ENCODE peak calls at places on chromosomes 4 and X, in five cellular contexts. Q is foreskin keratinocyte, P is lower lobe of right lung, A is bronchial epithelial cell, I is mammary epithelial cell. Z is an unnamed sample.

GRCh38 chr4:39466747-39467146 is 7.9 kb downstream of the LIAS start:
- DNase-seq in I (no peak), P (no peak), Q (no peak), A (peak), Z (no peak)

GRCh38 chrX:1727531-1728027 is 112.7 kb downstream of the ASMT start:
- DNase-seq in A (peak), Q (peak), I (peak), P (no peak), Z (no peak)

GRCh38 chr4:2598661-2599654 is 62.5 kb downstream of the FAM193A start:
- DNase-seq in P (no peak), A (no peak), I (no peak), Q (no peak), Z (no peak)

GRCh38 chr4:186624951-186625350 is 69.6 kb upstream of the MTNR1A start:
- DNase-seq in Q (no peak), A (no peak), P (no peak), I (no peak), Z (no peak)

GRCh38 chr4:188550296-188550695 is 411.1 kb downstream of the TRIML1 start:
- DNase-seq in P (no peak), Q (no peak), A (no peak), I (no peak), Z (no peak)

GRCh38 chrX:115462406-115462805 is 98.6 kb upstream of the PLS3 start:
- DNase-seq in I (no peak), A (no peak), Q (no peak), P (no peak), Z (no peak)

GRCh38 chr4:147739239-147739823 is 7.4 kb downstream of the ARHGAP10 start:
- DNase-seq in Q (no peak), A (no peak), I (no peak), P (no peak), Z (no peak)

GRCh38 chr4:111736516-111736915 is 408.7 kb upstream of the FAM241A start:
- DNase-seq in A (no peak), P (no peak), Q (no peak), I (no peak), Z (no peak)

GRCh38 chrX:8960809-8961413 is 73.0 kb downstream of the FAM9B start:
- DNase-seq in A (no peak), P (no peak), I (no peak), Q (no peak), Z (no peak)

GRCh38 chr4:19358015-19358414 is 893.7 kb upstream of the SLIT2 start:
- DNase-seq in Q (peak), I (peak), P (no peak), A (peak), Z (no peak)

GRCh38 chr4:101126044-101126443 is 221.3 kb downstream of the PPP3CA start:
- DNase-seq in P (no peak), A (no peak), I (no peak), Q (no peak), Z (no peak)

GRCh38 chr4:89266128-89266527 is 41.5 kb downstream of the GPRIN3 start:
- DNase-seq in P (no peak), Q (no peak), A (no peak), I (no peak), Z (no peak)

GRCh38 chr4:54368861-54369260 is 139.8 kb downstream of the PDGFRA start:
- DNase-seq in A (no peak), P (no peak), I (no peak), Q (no peak), Z (no peak)

GRCh38 chrX:128464091-128464490 is 411.9 kb upstream of the ACTRT1 start:
- DNase-seq in I (peak), P (no peak), A (peak), Q (no peak), Z (no peak)

GRCh38 chr4:48653217-48654014 is 126.7 kb downstream of the FRYL start:
- DNase-seq in Q (no peak), A (no peak), I (no peak), P (no peak), Z (no peak)

GRCh38 chrX:13868481-13869040 is 51.7 kb upstream of the GPM6B start:
- DNase-seq in I (peak), P (no peak), A (peak), Q (no peak), Z (no peak)

GRCh38 chr4:146643812-146644401 is 5.2 kb downstream of the POU4F2 start:
- DNase-seq in A (peak), Q (no peak), I (peak), P (no peak), Z (no peak)

GRCh38 chr4:166091914-166092510 is 219.0 kb downstream of the TLL1 start:
- DNase-seq in A (peak), Q (no peak), P (no peak), I (peak), Z (no peak)

GRCh38 chr4:62210521-62210920 is 1010.4 kb downstream of the ADGRL3 start:
- DNase-seq in Q (no peak), A (no peak), I (no peak), P (no peak), Z (no peak)

GRCh38 chrX:20285513-20285912 is 18.8 kb upstream of the RPS6KA3 start:
- DNase-seq in A (peak), P (no peak), I (peak), Q (no peak), Z (no peak)

DNA sequence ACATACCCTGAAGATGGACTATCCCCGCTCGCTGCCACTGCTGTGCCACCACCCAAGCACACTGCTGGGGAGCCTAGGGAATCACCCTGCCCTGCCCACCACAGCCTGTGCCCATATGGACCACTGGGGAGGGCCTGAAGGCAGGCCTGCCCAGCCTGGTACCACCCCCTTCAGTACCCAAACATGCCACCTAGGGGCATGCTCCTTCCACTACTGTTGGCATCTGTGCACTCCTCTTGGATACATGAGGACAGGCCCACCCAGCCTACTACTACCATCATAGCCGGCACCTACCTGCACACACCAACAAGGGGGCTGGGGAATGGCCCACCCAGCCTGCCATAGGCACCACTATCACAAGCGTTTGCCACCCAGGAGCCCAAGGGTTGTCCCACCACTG is 30.1 kb upstream of the PRDX4 start:
- DNase-seq in Q (no peak), A (no peak), I (no peak), P (no peak), Z (no peak)
- TF ChIP-seq CTCF in Q (peak), A (no peak), I (peak), P (no peak), Z (no peak)

DNA sequence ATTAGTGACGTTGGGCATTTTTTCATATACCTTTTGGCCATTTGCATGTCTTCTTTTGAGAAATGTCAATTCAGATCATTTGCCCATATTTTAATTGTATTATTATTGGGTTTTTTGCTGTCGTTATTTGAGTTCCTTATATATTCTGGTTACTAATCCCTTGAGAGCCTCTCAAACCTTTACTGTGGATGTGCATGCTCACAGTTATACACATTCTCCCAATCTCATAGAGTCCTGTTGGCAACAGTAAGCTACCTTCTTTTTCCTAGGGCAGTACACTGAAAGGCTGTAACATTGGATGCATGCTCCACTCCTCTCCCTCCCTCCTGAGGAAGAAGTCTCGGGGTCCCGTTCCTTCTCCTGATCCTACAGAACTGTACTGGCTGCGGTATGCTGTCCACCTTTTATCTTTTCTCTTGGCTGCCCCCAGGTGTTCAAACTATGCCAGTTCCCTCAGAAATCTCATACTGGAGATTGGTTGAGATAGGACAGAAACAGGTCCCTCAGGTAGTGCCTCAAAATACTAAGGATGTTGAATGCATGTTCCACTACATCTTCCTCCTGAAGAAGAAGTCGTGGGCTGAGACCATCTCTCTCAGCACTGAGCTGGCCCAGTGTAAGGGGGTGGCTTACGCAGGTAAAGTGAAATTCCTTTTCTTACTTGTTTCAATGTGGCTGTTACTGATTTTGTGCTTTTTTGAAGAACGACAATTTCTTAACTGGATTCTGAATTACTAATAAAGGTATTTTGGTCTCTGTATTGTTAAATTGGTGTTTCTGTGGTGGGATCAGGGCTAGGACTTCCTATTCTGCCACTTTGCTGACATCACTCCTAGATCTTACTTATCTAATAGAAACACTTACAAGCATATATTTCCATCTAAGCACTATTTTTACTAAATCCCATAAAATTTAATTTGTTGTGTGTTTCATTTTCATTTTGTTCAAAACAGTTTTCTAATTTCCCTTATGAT is 145.4 kb upstream of the HUWE1 start:
- DNase-seq in I (peak), Q (peak), A (peak), P (no peak), Z (no peak)
- TF ChIP-seq CTCF in I (peak), Q (peak), A (peak), P (peak), Z (peak)

GRCh38 chrX:112731793-112732192 is 52.1 kb upstream of the LHFPL1 start:
- DNase-seq in Q (no peak), I (no peak), P (no peak), A (no peak), Z (no peak)
- TF ChIP-seq CTCF in Q (peak), I (peak), P (no peak), A (no peak), Z (peak)

GRCh38 chr4:173834151-173834550 is 304.1 kb upstream of the HAND2 start:
- DNase-seq in Q (no peak), I (no peak), P (no peak), A (peak), Z (no peak)
- TF ChIP-seq CTCF in Q (no peak), I (peak), P (no peak), A (no peak), Z (no peak)

GRCh38 chr4:140049024-140049923 is 104.7 kb downstream of the MAML3 start:
- DNase-seq in P (no peak), Q (no peak), I (peak), A (peak), Z (no peak)

GRCh38 chr4:140048419-140049022 is 105.5 kb downstream of the MAML3 start:
- DNase-seq in Q (no peak), P (no peak), I (no peak), A (no peak), Z (no peak)

GRCh38 chr4:140052050-140052449 is 101.9 kb downstream of the MAML3 start:
- DNase-seq in P (peak), I (peak), A (peak), Q (no peak), Z (no peak)

GRCh38 chr4:140047781-140048180 is 106.2 kb downstream of the MAML3 start:
- DNase-seq in Q (no peak), I (no peak), A (no peak), P (no peak), Z (no peak)

DNA sequence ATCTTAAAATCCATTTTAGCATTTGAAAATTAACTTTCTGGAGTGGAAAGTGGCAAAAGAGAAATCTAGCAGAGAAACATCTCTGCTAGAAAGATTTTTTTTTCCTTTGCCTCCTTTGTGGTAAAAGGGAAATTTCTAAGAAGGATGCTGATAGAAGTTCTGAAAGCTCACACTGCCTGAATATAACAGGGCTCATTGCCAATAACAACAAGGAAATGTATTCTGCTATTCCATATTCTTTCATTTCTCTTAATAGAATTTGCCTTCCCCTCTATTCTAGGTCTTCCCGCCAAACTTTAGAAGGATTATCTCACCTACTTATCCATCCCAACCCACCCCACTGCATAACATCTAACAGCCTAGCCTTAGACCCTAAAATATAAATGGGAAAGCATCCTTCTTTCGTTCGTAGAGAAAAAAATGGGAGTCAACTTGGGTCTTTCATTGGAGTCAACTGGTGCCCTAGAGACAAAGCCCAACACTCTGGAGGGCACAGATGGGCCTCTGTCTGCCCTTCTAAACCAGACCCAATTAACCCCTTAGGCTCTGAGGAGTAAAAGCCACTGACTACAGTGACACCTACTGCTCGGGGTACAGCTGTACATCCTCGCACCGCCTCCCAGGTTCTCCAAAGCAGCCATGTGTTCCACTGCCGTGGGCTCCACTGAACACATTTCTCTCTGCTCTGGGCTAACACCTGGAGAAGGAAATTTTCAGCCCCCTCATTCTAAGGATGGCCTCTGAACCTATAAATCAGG is 103.9 kb downstream of the MAML3 start:
- DNase-seq in Q (no peak), I (no peak), A (no peak), P (no peak), Z (no peak)
- TF ChIP-seq CTCF in Q (peak), I (peak), A (peak), P (no peak), Z (no peak)

GRCh38 chrX:151726751-151727150 is 7.8 kb upstream of the CNGA2 start:
- DNase-seq in A (no peak), Q (no peak), P (no peak), I (no peak), Z (no peak)

GRCh38 chrX:151723156-151723760 is 7.4 kb downstream of the FATE1 start:
- DNase-seq in I (no peak), P (no peak), Q (no peak), A (no peak), Z (no peak)

GRCh38 chrX:151724563-151725337 is 8.9 kb downstream of the FATE1 start:
- DNase-seq in A (no peak), Q (no peak), P (no peak), I (no peak), Z (no peak)

GRCh38 chrX:151725338-151725614 is 9.3 kb upstream of the CNGA2 start:
- DNase-seq in Q (no peak), I (no peak), A (no peak), P (no peak), Z (no peak)

DNA sequence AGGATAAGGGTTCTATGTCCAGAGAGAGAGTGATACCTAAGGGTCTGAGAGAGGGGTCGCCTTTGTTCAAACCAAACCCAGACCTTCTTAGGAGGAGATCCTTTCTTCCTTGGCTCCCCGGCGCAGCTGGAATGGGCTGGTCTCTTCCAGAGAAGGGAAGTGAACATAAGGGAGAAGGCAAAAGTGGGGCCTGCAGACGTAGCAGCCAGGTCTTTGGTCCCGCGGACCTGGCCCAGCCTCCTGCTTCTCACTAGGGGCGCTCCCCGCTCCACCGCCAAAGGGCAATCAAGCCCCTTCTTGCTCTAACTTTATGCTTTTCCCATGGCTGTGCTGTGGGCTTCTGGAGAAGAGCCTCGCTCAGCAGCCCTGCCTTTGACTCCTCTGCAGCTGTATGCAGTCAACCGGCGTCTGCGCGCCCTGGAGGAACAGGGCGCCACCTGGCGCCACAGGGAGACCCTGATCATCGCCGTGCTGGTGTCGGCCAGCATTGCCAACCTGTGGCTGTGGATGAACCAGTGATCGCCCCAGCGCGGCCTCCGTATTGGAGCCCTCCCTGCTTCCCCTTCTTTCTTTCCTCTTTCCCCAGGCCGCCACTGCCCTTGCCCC is 6.5 kb downstream of the FATE1 start:
- DNase-seq in Q (no peak), P (no peak), I (no peak), A (peak), Z (no peak)
- TF ChIP-seq CTCF in Q (peak), P (no peak), I (peak), A (peak), Z (no peak)

DNA sequence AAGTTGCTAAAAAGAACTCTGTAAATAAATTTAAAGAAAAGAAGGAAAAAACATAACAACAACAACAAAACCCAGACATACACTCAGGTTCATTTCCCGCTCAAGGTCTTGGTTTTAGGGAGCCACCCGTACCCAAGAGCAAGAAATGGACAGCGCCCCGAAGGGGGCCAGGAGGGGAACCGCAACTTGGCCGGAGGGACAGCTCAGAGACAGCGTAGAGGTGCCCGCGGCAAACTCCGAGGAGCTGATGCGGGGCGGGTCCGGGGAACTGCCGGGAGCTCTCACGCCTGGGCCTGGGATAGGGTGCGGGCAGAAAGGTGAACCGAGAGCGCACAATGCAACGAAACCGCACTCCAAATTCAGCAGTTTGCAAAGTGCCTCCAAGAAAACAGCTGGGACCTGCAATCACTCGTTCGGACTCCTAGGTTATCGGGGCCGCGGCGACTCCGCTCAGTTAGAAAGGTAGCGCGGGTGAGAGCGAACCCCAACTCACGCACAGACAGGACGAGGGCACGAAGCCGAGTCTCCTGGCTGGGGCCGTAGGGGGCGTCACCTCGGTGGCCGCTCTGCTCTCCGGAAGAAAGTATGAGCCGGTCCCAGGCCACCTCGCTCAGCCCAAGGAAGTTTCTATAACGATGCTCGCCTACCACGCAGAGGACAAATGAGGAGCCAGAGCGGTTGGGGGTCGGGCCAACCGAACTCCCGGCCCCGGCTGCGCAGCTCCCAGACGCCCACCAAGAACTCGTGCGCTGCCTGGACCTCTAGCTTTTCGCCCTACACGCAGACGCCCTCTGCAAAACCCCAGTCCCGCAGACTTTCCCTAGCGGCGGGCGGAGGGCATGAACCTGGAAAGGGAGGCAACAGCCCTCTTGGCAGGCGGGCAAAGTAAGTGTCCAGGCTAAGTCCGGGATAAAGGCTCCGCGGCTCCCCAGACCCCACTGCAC is 1.4 kb downstream of the NDNF start:
- DNase-seq in I (no peak), P (peak), Q (no peak), A (no peak), Z (no peak)
- TF ChIP-seq CTCF in I (peak), P (peak), Q (peak), A (peak), Z (no peak)

Z was measured in CD14-positive monocyte.